ENCODE peak calls at places on chromosomes 11 and 22, in four cellular contexts. E is pons; S is activated T-helper 9 cell treated with anti-CD3 and anti-CD28 coated beads, Interleukin-2, amount 50 U/mL, for 16 hours; W is stimulated activated CD8-positive, alpha-beta memory T cell treated with anti-CD3 and anti-CD28 coated beads, Interleukin-2, amount 100 ng/mL, for 48 hours. V is an unnamed sample.

GRCh38 chr22:46528121-46528610 is 9.3 kb downstream of the CELSR1 start:
- DNase-seq in E (no peak), S (no peak), W (no peak), V (no peak)

GRCh38 chr11:20438637-20439036 is 51.1 kb downstream of the PRMT3 start:
- DNase-seq in E (no peak), S (no peak), W (no peak), V (no peak)

GRCh38 chr22:19604711-19605268 is 80.6 kb upstream of the CLDN5 start:
- DNase-seq in E (no peak), S (no peak), W (no peak), V (no peak)

GRCh38 chr11:67406969-67407699 is 3.3 kb downstream of the TBC1D10C start:
- DNase-seq in E (peak; percentile 75), S (no peak), W (no peak), V (peak; percentile 63)

GRCh38 chr11:35138606-35138948 is 394 bp upstream of the CD44 start:
- DNase-seq in E (peak; percentile 17), S (no peak), W (no peak), V (no peak)

GRCh38 chr22:30712094-30712493 is 17.4 kb downstream of the OSBP2 start:
- DNase-seq in E (no peak), S (no peak), W (no peak), V (no peak)

GRCh38 chr11:46127150-46127638 is 5.9 kb upstream of the PHF21A start:
- DNase-seq in E (no peak), S (no peak), W (no peak), V (no peak)

GRCh38 chr22:36331912-36332622 is 55.7 kb downstream of the MYH9 start:
- DNase-seq in E (peak; percentile 62), S (no peak), W (no peak), V (peak; percentile 26)

GRCh38 chr11:27553186-27553585 is 46.6 kb upstream of the LIN7C start:
- DNase-seq in E (no peak), S (no peak), W (no peak), V (no peak)

V was measured in hypothalamus.